ENCODE peak calls at places on chromosomes 7 and 10, in eight cellular contexts. One of them, this sample, is unnamed.

GRCh38 chr10:106836923-106837322 is 327.6 kb downstream of the SORCS1 start:
- DNase-seq in T-cell: no peak
- DNase-seq in non-pigmented ciliary epithelial cell: peak
- DNase-seq in globus pallidus: peak
- DNase-seq in esophagus squamous epithelium: no peak
- DNase-seq in lower leg skin: no peak
- DNase-seq in RWPE1: no peak
- DNase-seq in GM10248: no peak
- DNase-seq in this sample: no peak

GRCh38 chr7:34457329-34457728 is 200.7 kb upstream of the NPSR1 start:
- DNase-seq in T-cell: no peak
- DNase-seq in non-pigmented ciliary epithelial cell: no peak
- DNase-seq in globus pallidus: no peak
- DNase-seq in esophagus squamous epithelium: no peak
- DNase-seq in lower leg skin: no peak
- DNase-seq in RWPE1: no peak
- DNase-seq in GM10248: no peak
- DNase-seq in this sample: no peak

GRCh38 chr7:35249537-35249907 is 4.4 kb downstream of the TBX20 start:
- DNase-seq in T-cell: no peak
- DNase-seq in non-pigmented ciliary epithelial cell: no peak
- DNase-seq in globus pallidus: no peak
- DNase-seq in esophagus squamous epithelium: no peak
- DNase-seq in lower leg skin: no peak
- DNase-seq in RWPE1: no peak
- DNase-seq in GM10248: no peak
- DNase-seq in this sample: no peak

GRCh38 chr7:91357929-91358328 is 93.7 kb downstream of the FZD1 start:
- DNase-seq in T-cell: no peak
- DNase-seq in non-pigmented ciliary epithelial cell: no peak
- DNase-seq in globus pallidus: no peak
- DNase-seq in esophagus squamous epithelium: no peak
- DNase-seq in lower leg skin: no peak
- DNase-seq in RWPE1: no peak
- DNase-seq in GM10248: no peak
- DNase-seq in this sample: no peak

GRCh38 chr10:42962902-42963231 is 114.0 kb upstream of the RET start:
- DNase-seq in T-cell: no peak
- DNase-seq in non-pigmented ciliary epithelial cell: no peak
- DNase-seq in globus pallidus: no peak
- DNase-seq in esophagus squamous epithelium: no peak
- DNase-seq in lower leg skin: no peak
- DNase-seq in RWPE1: no peak
- DNase-seq in GM10248: no peak
- DNase-seq in this sample: no peak

GRCh38 chr7:1459930-1460756 is 873 bp upstream of the MICALL2 start:
- DNase-seq in T-cell: no peak
- DNase-seq in non-pigmented ciliary epithelial cell: no peak
- DNase-seq in globus pallidus: no peak
- DNase-seq in esophagus squamous epithelium: no peak
- DNase-seq in lower leg skin: no peak
- DNase-seq in RWPE1: no peak
- DNase-seq in GM10248: peak
- DNase-seq in this sample: peak

GRCh38 chr7:150716368-150716767 is at the start of gene GIMAP1:
- DNase-seq in T-cell: peak
- DNase-seq in non-pigmented ciliary epithelial cell: no peak
- DNase-seq in globus pallidus: peak
- DNase-seq in esophagus squamous epithelium: no peak
- DNase-seq in lower leg skin: peak
- DNase-seq in RWPE1: no peak
- DNase-seq in GM10248: no peak
- DNase-seq in this sample: no peak

GRCh38 chr10:117399341-117400196 is 24.3 kb upstream of the PDZD8 start:
- DNase-seq in T-cell: no peak
- DNase-seq in non-pigmented ciliary epithelial cell: no peak
- DNase-seq in globus pallidus: no peak
- DNase-seq in esophagus squamous epithelium: no peak
- DNase-seq in lower leg skin: no peak
- DNase-seq in RWPE1: peak
- DNase-seq in GM10248: no peak
- DNase-seq in this sample: peak

GRCh38 chr7:140904081-140904480 is 20.6 kb downstream of the BRAF start:
- DNase-seq in T-cell: no peak
- DNase-seq in non-pigmented ciliary epithelial cell: no peak
- DNase-seq in globus pallidus: no peak
- DNase-seq in esophagus squamous epithelium: no peak
- DNase-seq in lower leg skin: no peak
- DNase-seq in RWPE1: no peak
- DNase-seq in GM10248: no peak
- DNase-seq in this sample: no peak

GRCh38 chr7:28586736-28587135 is 174.4 kb downstream of the CREB5 start:
- DNase-seq in T-cell: no peak
- DNase-seq in non-pigmented ciliary epithelial cell: no peak
- DNase-seq in globus pallidus: no peak
- DNase-seq in esophagus squamous epithelium: no peak
- DNase-seq in lower leg skin: no peak
- DNase-seq in RWPE1: peak
- DNase-seq in GM10248: no peak
- DNase-seq in this sample: no peak

This sample was measured in Caki2.